ENCODE peak calls at places on chromosomes 12 and 14, in ten cellular contexts. X is gastrocnemius medialis, Q is PC-9, J is left lung, D is ascending aorta, K is breast epithelium, M is heart left ventricle, V is heart right ventricle, T is body of pancreas, G is SK-N-SH. W is an unnamed sample.

GRCh38 chr12:99253068-99253467 is 394.5 kb upstream of the GARIN6 start:
- DNase-seq in X (no peak), D (no peak), V (no peak), Q (no peak), K (no peak), G (peak; percentile 2), J (no peak), M (no peak), T (no peak), W (peak; percentile 17)

GRCh38 chr12:131102493-131102931 is 148.8 kb downstream of the ADGRD1 start:
- DNase-seq in T (no peak), Q (no peak), V (no peak), X (no peak), J (no peak), K (no peak), D (no peak), M (peak; percentile 14), G (no peak), W (no peak)

GRCh38 chr12:29245246-29245645 is 96.2 kb downstream of the FAR2 start:
- DNase-seq in J (no peak), D (no peak), V (no peak), G (no peak), Q (no peak), M (no peak), K (no peak), T (no peak), X (no peak), W (no peak)

GRCh38 chr14:72736348-72736747 is 157.6 kb downstream of the DPF3 start:
- DNase-seq in M (no peak), Q (no peak), D (peak; percentile 31), K (no peak), T (no peak), G (peak; percentile 71), J (no peak), X (peak; percentile 49), V (no peak), W (no peak)

GRCh38 chr12:82708507-82708906 is 21.8 kb downstream of the TMTC2 start:
- DNase-seq in G (peak; percentile 37), Q (no peak), D (no peak), J (no peak), K (no peak), V (peak; percentile 25), M (peak; percentile 21), X (no peak), T (no peak), W (peak; percentile 61)

GRCh38 chr14:71478542-71478941 is 453.7 kb upstream of the RGS6 start:
- DNase-seq in J (no peak), X (no peak), T (no peak), Q (no peak), M (no peak), V (no peak), D (no peak), G (no peak), K (no peak), W (no peak)

GRCh38 chr12:64039285-64039871 is 182.7 kb downstream of the KICS2 start:
- DNase-seq in J (no peak), Q (no peak), K (no peak), X (no peak), V (no peak), G (no peak), T (peak; percentile 62), M (peak; percentile 30), D (no peak), W (peak; percentile 4)

GRCh38 chr12:27521066-27521465 is 2.9 kb upstream of the PPFIBP1 start:
- DNase-seq in J (peak; percentile 40), M (peak; percentile 39), D (no peak), G (peak; percentile 31), V (peak; percentile 19), X (no peak), Q (no peak), T (no peak), K (no peak), W (no peak)

GRCh38 chr12:81141220-81141619 is 63.3 kb downstream of the ACSS3 start:
- DNase-seq in Q (no peak), J (no peak), V (no peak), D (no peak), G (no peak), X (no peak), M (no peak), K (no peak), T (no peak), W (no peak)

GRCh38 chr14:54278087-54278486 is 118.7 kb upstream of the CDKN3 start:
- DNase-seq in M (no peak), D (no peak), V (no peak), J (no peak), Q (no peak), T (no peak), X (no peak), G (no peak), K (no peak), W (peak; percentile 12)

GRCh38 chr14:64676410-64677008 is 27.7 kb upstream of the PLEKHG3 start:
- DNase-seq in V (no peak), M (no peak), T (no peak), J (no peak), G (no peak), X (no peak), K (no peak), Q (no peak), D (no peak), W (no peak)

GRCh38 chr14:95077380-95077779 is 79.9 kb downstream of the DICER1 start:
- DNase-seq in M (no peak), D (no peak), K (no peak), X (no peak), V (no peak), J (peak; percentile 51), Q (no peak), G (no peak), T (no peak), W (no peak)

GRCh38 chr12:3967556-3968160 is 94.5 kb upstream of the PARP11 start:
- DNase-seq in G (no peak), X (no peak), J (no peak), M (no peak), V (no peak), T (no peak), Q (no peak), D (no peak), K (no peak), W (no peak)

GRCh38 chr14:59022144-59022543 is 166.3 kb upstream of the DAAM1 start:
- DNase-seq in D (no peak), T (no peak), M (no peak), J (no peak), G (no peak), V (no peak), Q (no peak), X (no peak), K (no peak), W (no peak)
- TF ChIP-seq CTCF in D (no peak), T (no peak), M (peak; percentile 20), J (no peak), G (peak; percentile 36), V (no peak), Q (no peak), X (no peak), K (no peak), W (peak; percentile 17)

DNA sequence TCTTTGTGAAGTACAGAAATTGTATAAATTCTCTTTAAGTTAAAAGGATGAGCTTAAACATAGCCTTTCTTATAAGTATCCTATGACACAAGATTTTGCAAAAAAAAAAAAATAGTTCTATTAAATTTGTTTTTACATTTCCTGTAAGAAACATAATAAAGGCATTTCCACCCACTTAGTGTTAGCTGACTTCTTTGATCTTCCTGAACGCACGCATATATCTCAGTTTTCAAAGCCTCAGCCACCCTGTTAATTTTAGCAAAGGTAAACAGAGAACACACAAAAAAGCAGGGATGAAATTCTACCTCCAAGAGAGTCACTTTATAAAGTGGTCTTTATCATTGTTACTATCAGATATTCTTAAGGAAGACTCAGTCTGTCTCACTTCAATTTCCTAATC is 277.9 kb downstream of the MED13L start:
- DNase-seq in G (no peak), J (no peak), D (no peak), X (no peak), T (no peak), V (no peak), Q (no peak), K (no peak), M (no peak), W (no peak)
- H3K36me3 ChIP-seq in G (peaks cover 30% of the 10 kb centered on the region), J (peaks cover 55% of the 10 kb centered on the region), D (peaks cover 41% of the 10 kb centered on the region), X (peaks cover 33% of the 10 kb centered on the region), T (peaks cover 17% of the 10 kb centered on the region), V (peaks cover 6% of the 10 kb centered on the region), Q (peaks cover 12% of the 10 kb centered on the region), K (peaks cover 14% of the 10 kb centered on the region), M (peaks cover 19% of the 10 kb centered on the region), W (peaks cover 29% of the 10 kb centered on the region)

DNA sequence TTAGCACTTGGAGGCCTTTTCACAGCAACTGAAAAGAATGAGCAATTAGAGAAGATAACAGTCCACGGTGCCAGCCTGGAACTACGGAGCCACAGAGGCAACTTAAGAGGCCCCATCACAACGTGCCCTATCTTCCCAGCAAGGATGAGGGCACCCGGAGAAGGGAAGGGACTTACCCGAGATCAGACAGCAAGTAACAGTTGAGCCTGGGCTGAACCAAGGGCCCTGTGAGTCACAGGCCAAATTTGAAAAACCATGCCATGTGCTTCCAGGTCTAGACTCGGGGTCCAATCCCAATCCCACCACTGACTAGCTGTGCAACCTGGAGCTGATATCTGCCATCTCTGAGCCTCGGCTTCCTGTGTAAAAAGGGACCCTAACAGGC is 42.2 kb downstream of the PITPNM2 start:
- DNase-seq in J (no peak), T (no peak), M (no peak), G (no peak), K (no peak), Q (no peak), X (no peak), D (no peak), V (no peak), W (no peak)
- H3K4me1 ChIP-seq in J (peaks cover 14% of the 10 kb centered on the region), T (no peaks in the 10 kb centered on the region), M (peaks cover 79% of the 10 kb centered on the region), G (no peaks in the 10 kb centered on the region), K (no peaks in the 10 kb centered on the region), Q (peaks cover 33% of the 10 kb centered on the region), X (peaks cover 39% of the 10 kb centered on the region), D (peaks cover 9% of the 10 kb centered on the region), V (peaks cover 79% of the 10 kb centered on the region), W (peaks cover 33% of the 10 kb centered on the region)

DNA sequence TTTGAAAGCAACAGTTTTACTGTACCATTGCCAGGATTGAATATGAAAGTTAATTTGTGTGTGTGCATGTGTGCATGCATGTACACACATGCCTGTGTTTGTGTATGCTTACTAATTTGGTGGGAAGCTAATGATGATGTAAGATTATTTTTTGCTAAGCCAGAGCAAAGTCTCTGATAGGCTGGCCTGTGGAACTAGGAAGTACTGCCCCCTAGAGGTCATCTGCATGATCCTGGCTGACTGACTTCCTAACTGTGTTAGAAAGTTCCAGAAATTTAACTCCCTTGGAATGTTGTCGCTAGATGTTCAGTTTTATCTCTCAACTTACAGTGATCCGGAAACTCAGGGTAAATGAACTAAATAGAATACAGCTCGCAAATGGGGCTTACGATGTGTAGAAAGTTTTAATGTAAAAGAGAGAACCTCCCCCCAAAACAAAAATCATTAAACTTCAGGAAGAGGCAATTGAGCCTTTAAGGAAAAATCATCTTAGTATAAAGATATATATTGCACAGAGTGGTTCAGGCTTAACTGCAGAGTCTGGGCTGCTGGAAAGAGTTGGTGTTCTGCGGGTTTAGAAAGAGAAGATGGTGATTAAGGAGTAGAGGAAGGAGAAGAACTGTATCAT is 34.3 kb upstream of the SLC38A1 start:
- DNase-seq in Q (no peak), K (no peak), X (peak; percentile 19), G (peak; percentile 54), J (no peak), V (no peak), D (no peak), M (no peak), T (peak; percentile 63), W (peak; percentile 47)
- TF ChIP-seq CTCF in Q (peak; percentile 66), K (no peak), X (peak; percentile 68), G (peak; percentile 52), J (peak; percentile 75), V (peak; percentile 26), D (peak; percentile 45), M (peak; percentile 61), T (peak; percentile 79), W (peak; percentile 55)